ENCODE peak calls at places on chromosomes 5 and 9, in four cellular contexts. E is foreskin fibroblast, H is coronary artery, G is WERI-Rb-1. W is an unnamed sample.

GRCh38 chr5:93723005-93723404 is 18.4 kb downstream of the POU5F2 start:
- DNase-seq in G (no peak), E (peak), H (no peak), W (no peak)

GRCh38 chr9:137878146-137878941 is 762 bp downstream of the CACNA1B start:
- DNase-seq in E (peak), H (no peak), G (peak), W (no peak)

GRCh38 chr5:177085985-177086917 is at the start of gene FGFR4:
- DNase-seq in E (peak), H (no peak), G (peak), W (peak)

GRCh38 chr5:10489810-10490426 is 48.2 kb downstream of the ROPN1L start:
- DNase-seq in H (no peak), G (no peak), E (peak), W (peak)

GRCh38 chr5:160506006-160507004 is 84.7 kb downstream of the PTTG1 start:
- DNase-seq in E (peak), H (no peak), G (no peak), W (peak)

GRCh38 chr5:159463590-159464321 is 133.5 kb upstream of the IL12B start:
- DNase-seq in G (no peak), E (peak), H (no peak), W (no peak)

GRCh38 chr9:111431684-111432083 is 52.5 kb downstream of the ECPAS start:
- DNase-seq in H (no peak), G (no peak), E (no peak), W (no peak)

GRCh38 chr9:11148189-11148588 is 535.4 kb upstream of the PTPRD start:
- DNase-seq in H (no peak), E (no peak), G (no peak), W (no peak)

GRCh38 chr9:747567-747966 is 93.9 kb upstream of the DMRT1 start:
- DNase-seq in H (no peak), E (no peak), G (no peak), W (no peak)

GRCh38 chr9:99274511-99274910 is 52.4 kb downstream of the SEC61B start:
- DNase-seq in E (no peak), G (no peak), H (no peak), W (peak)

GRCh38 chr9:100082786-100083185 is 16.0 kb downstream of the ERP44 start:
- DNase-seq in E (peak), G (no peak), H (no peak), W (no peak)

GRCh38 chr5:172059661-172060100 is 53.2 kb upstream of the FBXW11 start:
- DNase-seq in E (peak), G (no peak), H (no peak), W (no peak)

GRCh38 chr9:89864257-89864656 is 259.4 kb downstream of the GADD45G start:
- DNase-seq in H (no peak), G (no peak), E (no peak), W (no peak)

GRCh38 chr9:75889577-75889976 is 896 bp upstream of the PCSK5 start:
- DNase-seq in E (no peak), H (no peak), G (peak), W (no peak)

GRCh38 chr5:71922584-71923106 is 184.6 kb upstream of the MAP1B start:
- DNase-seq in G (no peak), H (no peak), E (peak), W (peak)

GRCh38 chr9:101533334-101534187 is at the start of gene RNF20:
- DNase-seq in G (peak), H (peak), E (peak), W (peak)

GRCh38 chr9:70419546-70420266 is 5.2 kb upstream of the KLF9 start:
- DNase-seq in H (peak), G (peak), E (peak), W (peak)

GRCh38 chr9:29394855-29395254 is 1821.6 kb upstream of the C9orf72 start:
- DNase-seq in G (no peak), E (no peak), H (no peak), W (no peak)

GRCh38 chr9:34771023-34771422 is 61.1 kb upstream of the CCL21 start:
- DNase-seq in H (no peak), G (no peak), E (peak), W (no peak)

GRCh38 chr5:72387985-72388384 is 67.8 kb downstream of the PTCD2 start:
- DNase-seq in E (peak), H (no peak), G (no peak), W (no peak)

GRCh38 chr5:96338624-96339023 is 94.4 kb downstream of the PCSK1 start:
- DNase-seq in H (peak), E (peak), G (no peak), W (no peak)

GRCh38 chr5:137192293-137192743 is 306.8 kb downstream of the SPOCK1 start:
- DNase-seq in G (no peak), E (peak), H (no peak), W (no peak)

GRCh38 chr5:137191179-137191578 is 307.9 kb downstream of the SPOCK1 start:
- DNase-seq in E (no peak), G (no peak), H (no peak), W (no peak)

GRCh38 chr5:137186759-137187461 is 312.2 kb downstream of the SPOCK1 start:
- DNase-seq in E (peak), G (no peak), H (no peak), W (no peak)

GRCh38 chr5:137190031-137190430 is 309.1 kb downstream of the SPOCK1 start:
- DNase-seq in G (no peak), E (no peak), H (no peak), W (no peak)

DNA sequence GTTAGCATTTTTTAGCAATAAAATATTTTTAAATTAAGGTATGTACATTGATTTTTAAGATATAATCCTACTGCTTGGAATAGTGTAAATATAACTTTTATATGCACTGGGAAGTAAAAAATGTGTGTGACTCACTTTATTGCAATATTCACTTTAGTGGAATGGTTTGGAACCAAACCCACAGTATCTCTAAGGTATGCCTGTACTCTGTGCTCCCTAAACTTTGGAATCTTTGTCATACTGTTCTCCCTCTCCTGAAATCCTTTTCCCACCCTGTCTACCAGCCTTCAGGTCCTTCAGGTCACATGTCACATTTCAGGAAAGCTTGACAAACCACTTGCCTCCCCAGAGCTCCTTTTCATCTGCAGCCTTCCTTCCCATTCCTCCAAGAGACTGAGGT is 308.7 kb downstream of the SPOCK1 start:
- DNase-seq in E (peak), G (no peak), H (no peak), W (no peak)
- H3K4me3 ChIP-seq in E (no peak), G (no peak), H (no peak), W (no peak)

GRCh38 chr9:131421691-131422090 is 27.8 kb downstream of the PRRC2B start:
- DNase-seq in E (no peak), H (no peak), G (no peak), W (no peak)

GRCh38 chr9:131423171-131423581 is 29.3 kb downstream of the PRRC2B start:
- DNase-seq in E (peak), H (peak), G (no peak), W (peak)

GRCh38 chr9:131419716-131420115 is 25.8 kb downstream of the PRRC2B start:
- DNase-seq in H (no peak), E (no peak), G (no peak), W (no peak)

GRCh38 chr9:131420913-131421312 is 27.0 kb downstream of the PRRC2B start:
- DNase-seq in H (no peak), E (peak), G (no peak), W (no peak)

DNA sequence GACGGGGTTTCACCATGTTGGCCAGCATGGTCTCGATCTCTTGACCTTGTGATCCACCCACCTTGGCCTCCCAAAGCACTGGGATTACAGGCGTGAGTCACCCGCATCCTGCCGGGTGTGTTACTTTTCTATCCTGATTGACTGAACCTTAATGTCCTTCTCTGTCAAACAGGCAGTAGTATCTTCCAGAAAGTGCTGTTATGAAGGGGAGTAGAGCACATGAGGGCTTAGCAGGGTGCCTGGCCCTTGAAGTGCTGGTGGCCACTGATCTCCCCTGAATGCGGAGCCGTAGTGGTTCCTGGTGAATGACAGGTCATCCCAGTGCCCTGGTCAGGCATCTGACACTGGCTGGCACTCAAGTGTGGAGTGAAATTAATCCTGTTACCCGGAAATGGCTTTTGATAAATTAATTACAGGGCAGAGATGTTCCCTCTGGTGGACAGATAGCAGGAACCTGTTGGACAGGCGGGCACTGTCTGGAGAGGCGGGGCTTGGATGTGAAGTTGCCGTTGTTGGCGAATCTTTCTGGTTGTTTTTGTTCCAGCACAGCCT is 28.4 kb downstream of the PRRC2B start:
- DNase-seq in H (no peak), G (no peak), E (peak), W (no peak)
- TF ChIP-seq CTCF in H (no peak), G (no peak), E (peak), W (no peak)

GRCh38 chr5:84383816-84384603 is 670 bp downstream of the EDIL3 start:
- DNase-seq in G (peak), E (peak), H (peak), W (no peak)

GRCh38 chr5:84384604-84385575 is at the start of gene EDIL3:
- DNase-seq in E (peak), H (peak), G (peak), W (no peak)

GRCh38 chr5:84383296-84383815 is 1.3 kb downstream of the EDIL3 start:
- DNase-seq in G (peak), H (peak), E (peak), W (no peak)

GRCh38 chr5:84382363-84383295 is 2.1 kb downstream of the EDIL3 start:
- DNase-seq in G (peak), H (peak), E (peak), W (no peak)

GRCh38 chr5:84385705-84386104 is 1.0 kb upstream of the EDIL3 start:
- DNase-seq in E (no peak), G (no peak), H (no peak), W (no peak)
- H3K4me3 ChIP-seq in E (no peak), G (no peak), H (peak), W (no peak)

DNA sequence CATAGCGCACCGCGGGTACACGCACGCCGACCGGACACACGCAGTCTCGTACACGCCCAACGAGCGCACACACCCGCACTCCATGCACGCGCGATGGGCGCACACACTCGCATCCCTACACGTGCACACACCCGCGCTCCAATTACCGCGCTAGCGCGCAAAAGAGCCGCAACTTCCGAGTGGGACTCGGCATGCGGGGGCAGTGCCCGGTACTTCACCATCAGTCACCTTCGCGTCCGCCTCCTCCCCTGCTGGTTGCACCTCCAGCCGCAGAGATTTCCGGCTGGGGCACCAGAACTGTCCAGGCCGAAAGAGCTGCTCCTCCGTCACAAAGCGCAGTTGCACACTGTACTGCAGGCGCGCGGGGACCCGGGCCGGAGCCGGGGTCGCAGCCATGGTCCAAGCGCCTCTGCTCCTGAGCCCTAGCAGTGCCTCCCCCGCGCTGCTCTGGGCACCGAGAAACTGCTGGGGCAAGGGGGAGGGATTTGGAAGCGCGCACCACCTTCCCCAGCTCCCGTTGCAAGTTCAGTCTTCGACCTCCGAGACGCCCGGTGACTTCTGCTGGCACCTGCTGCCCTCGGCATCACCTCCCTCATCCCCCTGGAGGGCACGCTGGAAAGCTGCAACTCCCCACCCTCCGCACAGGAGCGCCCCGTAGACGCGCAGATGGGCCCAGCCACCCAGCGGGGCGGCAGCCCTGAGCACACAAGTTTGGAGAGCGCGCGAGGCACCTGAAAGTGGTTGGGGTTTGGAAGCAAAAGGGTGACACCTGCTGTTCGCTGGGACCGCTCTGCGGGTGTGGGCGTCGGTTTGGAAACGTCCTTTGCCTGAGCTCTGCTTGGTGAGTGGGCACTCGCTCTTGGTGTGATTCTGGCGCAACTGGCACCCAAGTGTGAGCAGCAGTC is 337.4 kb upstream of the PUM3 start:
- DNase-seq in H (no peak), G (peak), E (peak), W (peak)
- TF ChIP-seq CTCF in H (no peak), G (peak), E (no peak), W (peak)

DNA sequence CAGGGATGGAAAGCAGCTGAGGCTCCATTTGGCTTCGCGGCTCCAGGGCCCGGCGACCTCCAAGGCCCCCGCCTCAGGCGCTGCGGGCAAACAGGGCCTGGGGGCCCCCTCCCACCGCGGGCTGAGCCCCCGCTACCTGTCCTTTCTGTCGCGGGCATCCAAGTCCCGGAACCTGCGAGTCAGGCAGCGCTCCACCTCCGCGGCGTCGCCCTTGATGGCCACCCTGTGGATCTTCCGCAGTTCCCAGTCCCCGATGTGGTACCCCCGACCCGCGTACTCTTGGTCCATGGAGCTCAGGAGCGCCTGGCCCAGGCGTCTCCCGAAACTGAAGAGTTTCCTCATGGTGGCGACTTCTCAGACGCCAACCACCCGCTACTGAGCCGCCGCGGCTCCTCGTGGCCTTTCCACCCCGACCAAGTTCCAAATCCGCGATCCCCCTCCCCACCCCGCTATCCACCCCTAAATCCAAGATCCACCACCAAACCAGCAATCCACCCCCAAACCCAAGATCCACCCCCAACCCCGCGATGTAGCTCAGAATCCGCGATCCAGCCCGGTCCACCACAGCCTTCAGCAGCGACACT is 86.5 kb upstream of the CCDC180 start:
- DNase-seq in E (peak), G (no peak), H (no peak), W (no peak)
- H3K4me3 ChIP-seq in E (peak), G (peak), H (peak), W (no peak)

DNA sequence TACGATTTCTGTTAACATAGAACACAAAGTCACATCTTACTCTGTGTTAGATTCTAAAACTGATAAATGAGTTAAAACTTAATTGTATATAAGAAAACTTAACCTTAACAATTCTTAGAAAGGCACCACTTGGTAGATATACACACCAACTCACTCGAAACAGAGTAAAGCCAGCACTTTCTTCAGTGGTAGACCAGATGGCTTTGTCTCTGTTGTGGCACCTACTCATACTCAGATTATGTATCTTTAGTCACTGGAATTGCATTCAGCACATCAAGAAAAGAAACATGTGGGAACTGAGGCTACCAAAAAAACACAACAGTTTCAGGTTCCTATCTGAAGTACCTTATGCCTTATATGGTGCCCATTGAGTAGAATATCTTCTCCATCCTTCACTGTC is 192.5 kb downstream of the ZNF608 start:
- DNase-seq in E (no peak), G (no peak), H (no peak), W (no peak)
- TF ChIP-seq CTCF in E (no peak), G (no peak), H (no peak), W (no peak)

GRCh38 chr5:131316822-131317221 is 53.0 kb downstream of the CDC42SE2 start:
- DNase-seq in E (no peak), H (no peak), G (no peak), W (no peak)
- H3K4me3 ChIP-seq in E (no peak), H (no peak), G (no peak), W (no peak)

GRCh38 chr5:91638010-91638409 is 254.9 kb upstream of the ARRDC3 start:
- DNase-seq in E (no peak), G (no peak), H (no peak), W (no peak)

GRCh38 chr5:91639744-91640143 is 256.6 kb upstream of the ARRDC3 start:
- DNase-seq in G (no peak), H (no peak), E (no peak), W (no peak)

GRCh38 chr5:91635950-91636349 is 252.8 kb upstream of the ARRDC3 start:
- DNase-seq in H (no peak), G (no peak), E (no peak), W (no peak)

GRCh38 chr5:91632871-91633270 is 249.8 kb upstream of the ARRDC3 start:
- DNase-seq in H (no peak), G (peak), E (no peak), W (no peak)

GRCh38 chr5:91636351-91636750 is 253.2 kb upstream of the ARRDC3 start:
- DNase-seq in E (no peak), H (no peak), G (peak), W (no peak)
- TF ChIP-seq CTCF in E (no peak), H (no peak), G (peak), W (no peak)

DNA sequence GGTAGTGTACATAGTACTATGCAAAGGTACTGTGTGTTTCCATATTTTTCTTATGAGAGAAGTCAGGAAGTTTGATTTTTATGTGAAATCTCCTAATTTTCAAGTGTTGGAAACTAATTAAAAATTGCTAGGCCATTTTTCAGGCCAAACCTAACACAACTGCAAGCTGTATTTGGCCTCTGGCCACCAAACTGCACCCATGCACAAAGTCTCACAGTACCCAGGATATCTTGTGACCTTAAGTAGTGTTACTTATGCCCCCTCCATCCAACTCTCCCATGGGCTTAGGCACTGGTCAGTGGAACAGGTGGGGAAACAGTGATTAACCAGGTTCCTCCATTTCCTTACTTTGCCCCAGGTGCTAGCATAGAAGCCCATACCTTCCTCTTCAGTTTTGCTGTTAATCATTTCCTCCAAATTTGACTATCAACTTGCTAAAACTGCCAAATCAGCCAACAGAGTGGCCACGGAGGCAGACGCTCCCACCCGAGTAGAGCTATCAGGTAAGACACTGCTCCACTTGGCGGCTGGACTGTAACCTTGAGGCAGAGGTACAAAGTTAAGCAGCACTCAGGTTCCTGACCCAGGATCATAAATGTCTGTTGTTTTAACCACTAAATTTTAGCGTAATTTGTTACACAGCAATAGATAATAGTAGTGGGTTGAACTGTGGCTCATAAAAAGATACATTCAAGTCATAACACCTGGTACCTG is 19.5 kb upstream of the KIF27 start:
- DNase-seq in G (no peak), H (no peak), E (no peak), W (no peak)
- H3K4me3 ChIP-seq in G (no peak), H (no peak), E (no peak), W (no peak)

GRCh38 chr9:32841314-32841713 is 58.0 kb downstream of the TMEM215 start:
- DNase-seq in E (no peak), H (no peak), G (no peak), W (no peak)
- TF ChIP-seq CTCF in E (no peak), H (no peak), G (no peak), W (no peak)